ENCODE peak calls at places on chromosomes 4 and X, in nine cellular contexts. One of them, this sample, is unnamed. For H3K4me1, the result is how much of the 10 kb centered on the place peaks cover.

GRCh38 chr4:61210186-61210939 is 10.2 kb downstream of the ADGRL3 start:
- DNase-seq in breast epithelium: no peak
- DNase-seq in transverse colon: no peak
- DNase-seq in HCT116: no peak
- DNase-seq in upper lobe of left lung: no peak
- DNase-seq in H1: no peak
- DNase-seq in endothelial cell of umbilical vein: no peak
- DNase-seq in GM23338: peak
- DNase-seq in K562: no peak
- DNase-seq in this sample: no peak

GRCh38 chrX:79413009-79413408 is 45.9 kb upstream of the ITM2A start:
- DNase-seq in breast epithelium: no peak
- DNase-seq in transverse colon: no peak
- DNase-seq in HCT116: no peak
- DNase-seq in upper lobe of left lung: no peak
- DNase-seq in H1: no peak
- DNase-seq in endothelial cell of umbilical vein: peak
- DNase-seq in GM23338: peak
- DNase-seq in K562: no peak
- DNase-seq in this sample: no peak

GRCh38 chr4:101037938-101038413 is 309.4 kb downstream of the PPP3CA start:
- DNase-seq in breast epithelium: no peak
- DNase-seq in transverse colon: no peak
- DNase-seq in HCT116: no peak
- DNase-seq in upper lobe of left lung: no peak
- DNase-seq in H1: no peak
- DNase-seq in endothelial cell of umbilical vein: peak
- DNase-seq in GM23338: no peak
- DNase-seq in K562: no peak
- DNase-seq in this sample: no peak

GRCh38 chr4:113849771-113850170 is 88.2 kb upstream of the CAMK2D start:
- DNase-seq in breast epithelium: no peak
- DNase-seq in transverse colon: no peak
- DNase-seq in HCT116: no peak
- DNase-seq in upper lobe of left lung: no peak
- DNase-seq in H1: no peak
- DNase-seq in endothelial cell of umbilical vein: peak
- DNase-seq in GM23338: no peak
- DNase-seq in K562: no peak
- DNase-seq in this sample: no peak

GRCh38 chrX:154056739-154057367 is 37.2 kb upstream of the IRAK1 start:
- DNase-seq in breast epithelium: no peak
- DNase-seq in transverse colon: peak
- DNase-seq in HCT116: no peak
- DNase-seq in upper lobe of left lung: peak
- DNase-seq in H1: no peak
- DNase-seq in endothelial cell of umbilical vein: peak
- DNase-seq in GM23338: no peak
- DNase-seq in K562: no peak
- DNase-seq in this sample: no peak

GRCh38 chrX:111041018-111041462 is 55.0 kb upstream of the PAK3 start:
- DNase-seq in breast epithelium: no peak
- DNase-seq in transverse colon: no peak
- DNase-seq in HCT116: no peak
- DNase-seq in upper lobe of left lung: no peak
- DNase-seq in H1: no peak
- DNase-seq in endothelial cell of umbilical vein: no peak
- DNase-seq in GM23338: peak
- DNase-seq in K562: no peak
- DNase-seq in this sample: no peak

GRCh38 chr4:119172223-119172622 is 36.6 kb downstream of the MYOZ2 start:
- DNase-seq in breast epithelium: no peak
- DNase-seq in transverse colon: no peak
- DNase-seq in HCT116: no peak
- DNase-seq in upper lobe of left lung: no peak
- DNase-seq in H1: no peak
- DNase-seq in endothelial cell of umbilical vein: no peak
- DNase-seq in GM23338: no peak
- DNase-seq in K562: no peak
- DNase-seq in this sample: no peak

GRCh38 chrX:37986893-37987292 is 19.5 kb upstream of the SYTL5 start:
- DNase-seq in breast epithelium: no peak
- DNase-seq in transverse colon: no peak
- DNase-seq in HCT116: no peak
- DNase-seq in upper lobe of left lung: no peak
- DNase-seq in H1: no peak
- DNase-seq in endothelial cell of umbilical vein: peak
- DNase-seq in GM23338: no peak
- DNase-seq in K562: no peak
- DNase-seq in this sample: no peak

GRCh38 chrX:86102341-86102740 is 45.9 kb upstream of the DACH2 start:
- DNase-seq in breast epithelium: no peak
- DNase-seq in transverse colon: no peak
- DNase-seq in HCT116: no peak
- DNase-seq in upper lobe of left lung: no peak
- DNase-seq in H1: no peak
- DNase-seq in endothelial cell of umbilical vein: no peak
- DNase-seq in GM23338: no peak
- DNase-seq in K562: no peak
- DNase-seq in this sample: no peak

GRCh38 chr4:145546556-145546955 is 64.9 kb downstream of the SMAD1 start:
- DNase-seq in breast epithelium: no peak
- DNase-seq in transverse colon: no peak
- DNase-seq in HCT116: no peak
- DNase-seq in upper lobe of left lung: no peak
- DNase-seq in H1: no peak
- DNase-seq in endothelial cell of umbilical vein: peak
- DNase-seq in GM23338: no peak
- DNase-seq in K562: no peak
- DNase-seq in this sample: no peak

GRCh38 chrX:47751670-47752069 is 85.0 kb upstream of the ZNF81 start:
- DNase-seq in breast epithelium: no peak
- DNase-seq in transverse colon: peak
- DNase-seq in HCT116: peak
- DNase-seq in upper lobe of left lung: peak
- DNase-seq in H1: peak
- DNase-seq in endothelial cell of umbilical vein: no peak
- DNase-seq in GM23338: peak
- DNase-seq in K562: peak
- DNase-seq in this sample: peak

GRCh38 chr4:153143527-153144348 is 60.5 kb upstream of the TRIM2 start:
- DNase-seq in breast epithelium: no peak
- DNase-seq in transverse colon: peak
- DNase-seq in HCT116: peak
- DNase-seq in upper lobe of left lung: no peak
- DNase-seq in H1: no peak
- DNase-seq in endothelial cell of umbilical vein: peak
- DNase-seq in GM23338: peak
- DNase-seq in K562: peak
- DNase-seq in this sample: peak

GRCh38 chr4:29467044-29467717 is 1253.0 kb upstream of the PCDH7 start:
- DNase-seq in breast epithelium: no peak
- DNase-seq in transverse colon: no peak
- DNase-seq in HCT116: no peak
- DNase-seq in upper lobe of left lung: no peak
- DNase-seq in H1: no peak
- DNase-seq in endothelial cell of umbilical vein: no peak
- DNase-seq in GM23338: no peak
- DNase-seq in K562: no peak
- DNase-seq in this sample: no peak

DNA sequence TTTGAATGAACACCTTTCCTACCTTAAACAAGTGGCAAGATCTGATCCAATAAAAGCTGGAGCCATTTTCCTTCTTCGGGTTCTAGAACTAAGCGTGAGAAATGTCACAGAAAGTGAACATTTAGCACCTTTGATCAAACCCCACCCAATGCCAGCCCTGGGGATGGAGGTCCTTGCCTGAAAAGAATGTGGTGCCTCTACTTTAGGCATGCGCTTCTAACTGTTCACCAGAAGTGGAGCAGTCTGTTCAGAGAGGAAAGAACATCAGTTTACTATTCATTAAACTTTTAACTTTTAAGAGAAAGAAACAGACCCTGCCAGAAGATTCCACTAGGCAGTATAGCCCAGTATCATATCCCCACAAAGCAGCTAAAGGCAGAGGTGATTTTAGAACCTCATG is 75.9 kb downstream of the INTS12 start:
- DNase-seq in breast epithelium: no peak
- DNase-seq in transverse colon: no peak
- DNase-seq in HCT116: no peak
- DNase-seq in upper lobe of left lung: no peak
- DNase-seq in H1: no peak
- DNase-seq in endothelial cell of umbilical vein: no peak
- DNase-seq in GM23338: peak
- DNase-seq in K562: no peak
- DNase-seq in this sample: no peak
- H3K4me1 ChIP-seq in breast epithelium: under half
- H3K4me1 ChIP-seq in transverse colon: under half
- H3K4me1 ChIP-seq in HCT116: under half
- H3K4me1 ChIP-seq in upper lobe of left lung: under half
- H3K4me1 ChIP-seq in H1: under half
- H3K4me1 ChIP-seq in endothelial cell of umbilical vein: under half
- H3K4me1 ChIP-seq in GM23338: under half
- H3K4me1 ChIP-seq in K562: under half
- H3K4me1 ChIP-seq in this sample: under half

GRCh38 chrX:69088171-69088938 is 76.9 kb downstream of the PJA1 start:
- DNase-seq in breast epithelium: no peak
- DNase-seq in transverse colon: no peak
- DNase-seq in HCT116: no peak
- DNase-seq in upper lobe of left lung: no peak
- DNase-seq in H1: no peak
- DNase-seq in endothelial cell of umbilical vein: no peak
- DNase-seq in GM23338: no peak
- DNase-seq in K562: no peak
- DNase-seq in this sample: no peak
- TF ChIP-seq POLR2AphosphoS5 in breast epithelium: no peak
- TF ChIP-seq POLR2AphosphoS5 in transverse colon: no peak
- TF ChIP-seq POLR2AphosphoS5 in HCT116: no peak
- TF ChIP-seq POLR2AphosphoS5 in upper lobe of left lung: no peak
- TF ChIP-seq POLR2AphosphoS5 in H1: no peak
- TF ChIP-seq POLR2AphosphoS5 in endothelial cell of umbilical vein: no peak
- TF ChIP-seq POLR2AphosphoS5 in GM23338: no peak
- TF ChIP-seq POLR2AphosphoS5 in K562: no peak
- TF ChIP-seq POLR2AphosphoS5 in this sample: no peak

GRCh38 chrX:63424063-63424462 is 72.9 kb upstream of the SPIN4 start:
- DNase-seq in breast epithelium: no peak
- DNase-seq in transverse colon: no peak
- DNase-seq in HCT116: peak
- DNase-seq in upper lobe of left lung: no peak
- DNase-seq in H1: no peak
- DNase-seq in endothelial cell of umbilical vein: no peak
- DNase-seq in GM23338: no peak
- DNase-seq in K562: no peak
- DNase-seq in this sample: no peak
- H3K27ac ChIP-seq in breast epithelium: no peak
- H3K27ac ChIP-seq in transverse colon: no peak
- H3K27ac ChIP-seq in HCT116: no peak
- H3K27ac ChIP-seq in upper lobe of left lung: no peak
- H3K27ac ChIP-seq in H1: no peak
- H3K27ac ChIP-seq in endothelial cell of umbilical vein: no peak
- H3K27ac ChIP-seq in GM23338: no peak
- H3K27ac ChIP-seq in K562: no peak
- H3K27ac ChIP-seq in this sample: no peak

GRCh38 chr4:53280846-53281245 is 85.0 kb downstream of the SCFD2 start:
- DNase-seq in breast epithelium: no peak
- DNase-seq in transverse colon: no peak
- DNase-seq in HCT116: no peak
- DNase-seq in upper lobe of left lung: no peak
- DNase-seq in H1: no peak
- DNase-seq in endothelial cell of umbilical vein: no peak
- DNase-seq in GM23338: no peak
- DNase-seq in K562: no peak
- DNase-seq in this sample: no peak

DNA sequence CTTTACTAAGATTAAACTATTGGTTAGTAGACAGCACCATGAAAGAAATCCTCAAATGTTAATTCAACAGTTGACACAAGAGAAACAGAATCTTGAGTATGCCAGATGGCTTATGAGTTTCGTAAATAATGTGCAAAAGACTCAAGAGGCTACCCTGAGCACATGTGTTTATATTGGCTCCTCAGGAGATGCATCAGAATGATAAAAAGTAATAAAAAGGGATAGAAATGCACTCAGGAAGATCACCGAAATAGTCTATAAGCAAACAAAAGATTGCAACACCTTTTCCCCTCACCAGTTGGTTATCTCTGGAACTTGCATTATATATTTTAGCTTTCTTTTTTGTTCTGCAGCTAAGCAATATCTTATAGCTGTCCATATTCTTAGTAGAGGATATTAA is 84.4 kb downstream of the SCFD2 start:
- DNase-seq in breast epithelium: no peak
- DNase-seq in transverse colon: no peak
- DNase-seq in HCT116: no peak
- DNase-seq in upper lobe of left lung: no peak
- DNase-seq in H1: no peak
- DNase-seq in endothelial cell of umbilical vein: no peak
- DNase-seq in GM23338: no peak
- DNase-seq in K562: no peak
- DNase-seq in this sample: no peak
- H3K4me1 ChIP-seq in breast epithelium: under half
- H3K4me1 ChIP-seq in transverse colon: under half
- H3K4me1 ChIP-seq in HCT116: under half
- H3K4me1 ChIP-seq in upper lobe of left lung: under half
- H3K4me1 ChIP-seq in H1: under half
- H3K4me1 ChIP-seq in endothelial cell of umbilical vein: under half
- H3K4me1 ChIP-seq in GM23338: under half
- H3K4me1 ChIP-seq in K562: under half
- H3K4me1 ChIP-seq in this sample: under half